ENCODE peak calls at places on chromosome 19, in six cellular contexts. C, M, Y, G, L and Z are unnamed samples. For H3K4me1 and H3K36me3, the result is how much of the 10 kb centered on the place peaks cover.

GRCh38 chr19:34976611-34977010 is 12.6 kb upstream of the ZNF792 start:
- DNase-seq in C (no peak), M (no peak), Y (no peak), G (no peak), L (no peak), Z (no peak)

GRCh38 chr19:47389150-47389556 is 30.2 kb downstream of the MEIS3 start:
- DNase-seq in C (no peak), M (no peak), Y (no peak), G (no peak), L (peak), Z (no peak)

GRCh38 chr19:45352914-45353796 is 12.6 kb downstream of the KLC3 start:
- DNase-seq in C (no peak), M (no peak), Y (no peak), G (no peak), L (no peak), Z (no peak)

GRCh38 chr19:53357821-53358581 is 7.5 kb upstream of the ZNF525 start:
- DNase-seq in C (no peak), M (no peak), Y (no peak), G (no peak), L (no peak), Z (no peak)

GRCh38 chr19:48398329-48399235 is 5.1 kb downstream of the GRIN2D start:
- DNase-seq in C (peak), M (peak), Y (peak), G (peak), L (peak), Z (peak)

GRCh38 chr19:14480695-14481069 is 5.5 kb upstream of the PTGER1 start:
- DNase-seq in C (no peak), M (no peak), Y (no peak), G (peak), L (no peak), Z (no peak)

GRCh38 chr19:28419312-28419711 is 793.6 kb downstream of the UQCRFS1 start:
- DNase-seq in C (no peak), M (no peak), Y (no peak), G (no peak), L (no peak), Z (no peak)

GRCh38 chr19:4641132-4641531 is 1.8 kb downstream of the TNFAIP8L1 start:
- DNase-seq in C (no peak), M (no peak), Y (no peak), G (no peak), L (no peak), Z (no peak)

GRCh38 chr19:15296353-15296752 is 36.0 kb downstream of the BRD4 start:
- DNase-seq in C (no peak), M (no peak), Y (no peak), G (no peak), L (no peak), Z (no peak)

GRCh38 chr19:38648789-38649304 is 1.4 kb downstream of the ACTN4 start:
- DNase-seq in C (no peak), M (no peak), Y (no peak), G (peak), L (no peak), Z (no peak)

GRCh38 chr19:14350866-14351265 is 30.4 kb upstream of the ADGRE5 start:
- DNase-seq in C (no peak), M (no peak), Y (no peak), G (no peak), L (no peak), Z (no peak)

GRCh38 chr19:8506402-8506957 is 4.0 kb upstream of the PRAM1 start:
- DNase-seq in C (no peak), M (no peak), Y (no peak), G (no peak), L (no peak), Z (no peak)

DNA sequence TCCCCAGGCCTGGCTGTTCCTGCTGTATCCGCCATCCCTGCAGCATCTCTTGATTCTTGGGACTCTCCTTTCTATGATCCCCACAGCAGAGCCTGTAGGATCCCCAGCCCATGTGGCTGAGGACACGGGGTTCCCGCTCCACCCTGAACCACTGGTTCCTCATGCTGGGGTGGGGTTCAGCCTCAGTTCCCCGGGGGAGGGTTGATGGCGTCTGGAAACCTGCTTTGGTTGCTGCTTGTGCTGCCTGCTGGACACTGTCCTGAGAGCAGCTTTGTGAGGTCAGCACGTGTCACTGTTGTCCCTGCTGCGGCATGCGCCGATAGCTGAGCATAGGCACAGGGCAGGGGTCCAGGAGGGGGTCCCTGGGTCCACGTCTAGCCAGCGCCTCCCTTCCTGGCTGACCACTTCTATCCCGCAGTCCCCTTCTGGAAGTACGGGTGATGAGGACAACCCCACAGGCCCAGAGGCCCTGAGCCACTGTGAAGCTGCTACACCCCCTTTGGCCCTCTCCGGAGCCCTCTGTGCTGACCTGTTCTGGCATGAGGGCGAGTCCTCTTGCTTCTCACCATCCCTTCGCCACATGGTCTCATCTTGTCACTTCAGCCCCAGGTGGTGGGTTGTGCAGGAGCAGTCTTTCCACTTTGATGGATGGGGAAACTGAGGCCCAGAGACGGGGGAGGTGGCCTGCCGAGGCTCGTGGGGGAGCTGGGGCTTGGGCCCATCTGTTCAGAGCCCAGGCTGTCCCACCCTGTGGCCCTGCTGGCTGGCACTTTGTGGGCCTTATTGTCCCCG is 5.5 kb downstream of the EPN1 start:
- DNase-seq in C (no peak), M (no peak), Y (no peak), G (no peak), L (no peak), Z (no peak)
- H3K4me1 ChIP-seq in C (under half), M (under half), Y (under half), G (under half), L (under half), Z (under half)

GRCh38 chr19:6745965-6746364 is 6.5 kb downstream of the TRIP10 start:
- DNase-seq in C (no peak), M (no peak), Y (no peak), G (no peak), L (no peak), Z (no peak)
- H3K36me3 ChIP-seq in C (under half), M (under half), Y (under half), G (under half), L (under half), Z (half or more)

GRCh38 chr19:50043967-50044366 is 18.2 kb downstream of the ZNF473 start:
- DNase-seq in C (no peak), M (no peak), Y (no peak), G (no peak), L (no peak), Z (no peak)
- H3K4me3 ChIP-seq in C (no peak), M (no peak), Y (no peak), G (no peak), L (no peak), Z (no peak)

GRCh38 chr19:51552608-51552995 is 18.5 kb upstream of the ZNF175 start:
- DNase-seq in C (no peak), M (no peak), Y (no peak), G (no peak), L (no peak), Z (no peak)

GRCh38 chr19:51552996-51553725 is 17.9 kb upstream of the ZNF175 start:
- DNase-seq in C (no peak), M (no peak), Y (peak), G (peak), L (no peak), Z (peak)

GRCh38 chr19:51549533-51550324 is 18.3 kb upstream of the SIGLEC6 start:
- DNase-seq in C (no peak), M (no peak), Y (no peak), G (no peak), L (no peak), Z (no peak)

GRCh38 chr19:51551673-51552440 is 19.2 kb upstream of the ZNF175 start:
- DNase-seq in C (no peak), M (no peak), Y (no peak), G (no peak), L (no peak), Z (no peak)

DNA sequence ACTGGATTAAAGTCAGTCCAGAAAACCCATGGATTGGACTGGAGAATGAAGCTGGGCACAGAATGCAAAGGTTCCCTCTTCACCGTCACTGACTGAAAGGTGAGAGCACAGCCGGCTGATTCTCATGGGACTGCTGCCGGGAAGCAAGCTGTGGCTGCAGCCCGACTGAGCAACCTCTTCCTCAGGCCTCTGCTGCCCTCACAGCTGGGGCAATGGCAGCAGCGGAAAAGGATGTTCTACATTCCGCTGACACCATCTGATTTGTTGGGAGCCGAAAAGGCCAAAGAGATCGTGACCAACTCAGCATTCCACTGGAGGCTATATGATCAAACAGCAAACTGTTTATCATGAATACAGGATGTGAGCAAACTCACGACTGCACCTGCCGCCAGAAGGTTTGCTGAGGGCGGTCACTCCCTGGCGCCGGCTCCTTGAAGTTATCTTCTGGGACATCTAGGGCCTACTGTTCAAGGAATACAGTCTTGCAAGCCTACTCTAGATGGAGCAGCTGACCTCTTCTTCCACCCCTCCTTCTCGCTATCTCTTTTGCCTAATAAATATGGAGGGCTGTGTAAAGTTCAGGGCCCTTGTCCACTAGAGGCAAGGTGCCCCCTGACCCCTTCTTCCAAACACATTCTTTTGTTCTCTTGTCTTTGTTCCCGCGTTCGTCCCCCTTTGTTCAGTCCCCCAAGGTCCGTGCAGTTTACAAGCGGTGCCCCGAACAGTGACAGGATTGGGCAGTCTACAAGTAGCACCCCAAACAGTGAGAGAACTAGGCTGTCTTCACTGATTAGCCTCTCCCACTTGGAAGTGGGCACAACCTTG is 19.6 kb upstream of the SIGLEC6 start:
- DNase-seq in C (no peak), M (no peak), Y (no peak), G (no peak), L (no peak), Z (no peak)
- H3K4me1 ChIP-seq in C (under half), M (under half), Y (under half), G (under half), L (under half), Z (under half)